ENCODE peak calls at places on chromosomes 12 and 14, in four cellular contexts. One of them, this sample, is unnamed.

GRCh38 chr12:57630891-57631433 is 2.0 kb downstream of the B4GALNT1 start:
- DNase-seq in GM12878: no peak
- DNase-seq in SK-N-SH: peak
- DNase-seq in K562: no peak
- DNase-seq in this sample: no peak

GRCh38 chr14:91119556-91120311 is 5.9 kb downstream of the DGLUCY start:
- DNase-seq in GM12878: no peak
- DNase-seq in K562: no peak
- DNase-seq in SK-N-SH: no peak
- DNase-seq in this sample: no peak

GRCh38 chr12:1502441-1502785 is 92.0 kb downstream of the FBXL14 start:
- DNase-seq in K562: no peak
- DNase-seq in GM12878: no peak
- DNase-seq in SK-N-SH: no peak
- DNase-seq in this sample: no peak

GRCh38 chr12:2372735-2373134 is 319.9 kb downstream of the CACNA1C start:
- DNase-seq in K562: no peak
- DNase-seq in SK-N-SH: no peak
- DNase-seq in GM12878: no peak
- DNase-seq in this sample: no peak

GRCh38 chr12:66014818-66015217 is 115.7 kb downstream of the LLPH start:
- DNase-seq in SK-N-SH: no peak
- DNase-seq in GM12878: no peak
- DNase-seq in K562: no peak
- DNase-seq in this sample: no peak

GRCh38 chr14:74035556-74035955 is 16.4 kb downstream of the BBOF1 start:
- DNase-seq in GM12878: no peak
- DNase-seq in K562: no peak
- DNase-seq in SK-N-SH: no peak
- DNase-seq in this sample: no peak

GRCh38 chr14:35689000-35689460 is 120.1 kb downstream of the RALGAPA1 start:
- DNase-seq in GM12878: no peak
- DNase-seq in K562: no peak
- DNase-seq in SK-N-SH: no peak
- DNase-seq in this sample: no peak

GRCh38 chr12:41917827-41918445 is 226.7 kb downstream of the GXYLT1 start:
- DNase-seq in K562: no peak
- DNase-seq in GM12878: no peak
- DNase-seq in SK-N-SH: no peak
- DNase-seq in this sample: no peak

GRCh38 chr12:53218551-53219114 is 11.6 kb upstream of the ITGB7 start:
- DNase-seq in SK-N-SH: no peak
- DNase-seq in GM12878: no peak
- DNase-seq in K562: peak
- DNase-seq in this sample: no peak

GRCh38 chr12:108691995-108692808 is 39.1 kb downstream of the CORO1C start:
- DNase-seq in K562: no peak
- DNase-seq in SK-N-SH: no peak
- DNase-seq in GM12878: no peak
- DNase-seq in this sample: no peak

GRCh38 chr14:106013879-106014376 is 487.5 kb downstream of the TMEM121 start:
- DNase-seq in K562: no peak
- DNase-seq in SK-N-SH: no peak
- DNase-seq in GM12878: no peak
- DNase-seq in this sample: no peak

GRCh38 chr12:65532162-65532561 is 253.7 kb downstream of the MSRB3 start:
- DNase-seq in K562: no peak
- DNase-seq in GM12878: no peak
- DNase-seq in SK-N-SH: no peak
- DNase-seq in this sample: no peak

GRCh38 chr12:92010368-92010767 is 135.3 kb downstream of the BTG1 start:
- DNase-seq in SK-N-SH: no peak
- DNase-seq in K562: no peak
- DNase-seq in GM12878: no peak
- DNase-seq in this sample: no peak

GRCh38 chr12:5305861-5306545 is 125.9 kb upstream of the NTF3 start:
- DNase-seq in SK-N-SH: no peak
- DNase-seq in K562: no peak
- DNase-seq in GM12878: no peak
- DNase-seq in this sample: no peak

GRCh38 chr12:32024884-32025599 is 65.8 kb downstream of the RESF1 start:
- DNase-seq in K562: peak
- DNase-seq in SK-N-SH: no peak
- DNase-seq in GM12878: no peak
- DNase-seq in this sample: no peak

GRCh38 chr12:88310666-88311065 is 168.6 kb downstream of the TMTC3 start:
- DNase-seq in GM12878: no peak
- DNase-seq in SK-N-SH: no peak
- DNase-seq in K562: no peak
- DNase-seq in this sample: no peak

GRCh38 chr12:6869049-6870021 is 2.0 kb downstream of the TPI1 start:
- DNase-seq in SK-N-SH: peak
- DNase-seq in GM12878: peak
- DNase-seq in K562: peak
- DNase-seq in this sample: peak

GRCh38 chr14:75295061-75295461 is 16.4 kb downstream of the FOS start:
- DNase-seq in K562: peak
- DNase-seq in GM12878: no peak
- DNase-seq in SK-N-SH: peak
- DNase-seq in this sample: peak

GRCh38 chr14:50383618-50384225 is 13.0 kb downstream of the CDKL1 start:
- DNase-seq in GM12878: no peak
- DNase-seq in SK-N-SH: no peak
- DNase-seq in K562: no peak
- DNase-seq in this sample: no peak

GRCh38 chr12:114508529-114509129 is 102.7 kb upstream of the TBX5 start:
- DNase-seq in GM12878: peak
- DNase-seq in SK-N-SH: peak
- DNase-seq in K562: peak
- DNase-seq in this sample: peak

GRCh38 chr12:128078311-128078851 is 188.6 kb upstream of the TMEM132C start:
- DNase-seq in SK-N-SH: no peak
- DNase-seq in K562: no peak
- DNase-seq in GM12878: no peak
- DNase-seq in this sample: no peak

GRCh38 chr12:10363922-10364838 is 25.7 kb downstream of the KLRK1 start:
- DNase-seq in GM12878: peak
- DNase-seq in SK-N-SH: no peak
- DNase-seq in K562: peak
- DNase-seq in this sample: no peak

GRCh38 chr12:50066402-50066801 is 9.0 kb downstream of the ASIC1 start:
- DNase-seq in GM12878: no peak
- DNase-seq in SK-N-SH: no peak
- DNase-seq in K562: no peak
- DNase-seq in this sample: no peak

GRCh38 chr14:54332490-54332889 is 64.3 kb upstream of the CDKN3 start:
- DNase-seq in K562: no peak
- DNase-seq in GM12878: no peak
- DNase-seq in SK-N-SH: no peak
- DNase-seq in this sample: no peak

GRCh38 chr14:44979740-44980346 is 17.9 kb downstream of the TOGARAM1 start:
- DNase-seq in SK-N-SH: peak
- DNase-seq in GM12878: no peak
- DNase-seq in K562: no peak
- DNase-seq in this sample: no peak

GRCh38 chr14:105865266-105865903 is 339.0 kb downstream of the TMEM121 start:
- DNase-seq in GM12878: no peak
- DNase-seq in SK-N-SH: no peak
- DNase-seq in K562: no peak
- DNase-seq in this sample: peak

GRCh38 chr14:24314377-24315193 is 3.3 kb downstream of the LTB4R start:
- DNase-seq in SK-N-SH: no peak
- DNase-seq in K562: no peak
- DNase-seq in GM12878: no peak
- DNase-seq in this sample: no peak

GRCh38 chr12:76260390-76260748 is 87.8 kb downstream of the BBS10 start:
- DNase-seq in K562: no peak
- DNase-seq in GM12878: no peak
- DNase-seq in SK-N-SH: no peak
- DNase-seq in this sample: no peak

GRCh38 chr12:1277905-1278304 is 286.9 kb downstream of the ERC1 start:
- DNase-seq in K562: no peak
- DNase-seq in GM12878: no peak
- DNase-seq in SK-N-SH: no peak
- DNase-seq in this sample: no peak

GRCh38 chr12:991350-992278 is 591 bp downstream of the ERC1 start:
- DNase-seq in K562: peak
- DNase-seq in SK-N-SH: peak
- DNase-seq in GM12878: no peak
- DNase-seq in this sample: peak

GRCh38 chr12:109839444-109839843 is 6.2 kb upstream of the TRPV4 start:
- DNase-seq in GM12878: no peak
- DNase-seq in K562: no peak
- DNase-seq in SK-N-SH: no peak
- DNase-seq in this sample: no peak

GRCh38 chr14:71166434-71166833 is 259.2 kb downstream of the PCNX1 start:
- DNase-seq in GM12878: no peak
- DNase-seq in K562: no peak
- DNase-seq in SK-N-SH: peak
- DNase-seq in this sample: peak

GRCh38 chr14:22689186-22689585 is 45.0 kb upstream of the OR6J1 start:
- DNase-seq in K562: no peak
- DNase-seq in SK-N-SH: no peak
- DNase-seq in GM12878: no peak
- DNase-seq in this sample: no peak

GRCh38 chr12:46831335-46832083 is 5.7 kb upstream of the SLC38A4 start:
- DNase-seq in K562: no peak
- DNase-seq in SK-N-SH: peak
- DNase-seq in GM12878: no peak
- DNase-seq in this sample: peak

GRCh38 chr14:104433401-104434213 is 146.0 kb upstream of the C14orf180 start:
- DNase-seq in K562: no peak
- DNase-seq in SK-N-SH: peak
- DNase-seq in GM12878: no peak
- DNase-seq in this sample: peak

GRCh38 chr12:96889273-96889933 is 17.7 kb upstream of the NEDD1 start:
- DNase-seq in SK-N-SH: no peak
- DNase-seq in GM12878: no peak
- DNase-seq in K562: no peak
- DNase-seq in this sample: no peak

GRCh38 chr12:96883571-96883970 is 23.5 kb upstream of the NEDD1 start:
- DNase-seq in SK-N-SH: no peak
- DNase-seq in GM12878: no peak
- DNase-seq in K562: no peak
- DNase-seq in this sample: no peak

GRCh38 chr12:96882862-96883261 is 24.2 kb upstream of the NEDD1 start:
- DNase-seq in GM12878: no peak
- DNase-seq in K562: no peak
- DNase-seq in SK-N-SH: no peak
- DNase-seq in this sample: no peak

GRCh38 chr12:96890331-96890730 is 16.7 kb upstream of the NEDD1 start:
- DNase-seq in K562: no peak
- DNase-seq in GM12878: no peak
- DNase-seq in SK-N-SH: no peak
- DNase-seq in this sample: no peak

DNA sequence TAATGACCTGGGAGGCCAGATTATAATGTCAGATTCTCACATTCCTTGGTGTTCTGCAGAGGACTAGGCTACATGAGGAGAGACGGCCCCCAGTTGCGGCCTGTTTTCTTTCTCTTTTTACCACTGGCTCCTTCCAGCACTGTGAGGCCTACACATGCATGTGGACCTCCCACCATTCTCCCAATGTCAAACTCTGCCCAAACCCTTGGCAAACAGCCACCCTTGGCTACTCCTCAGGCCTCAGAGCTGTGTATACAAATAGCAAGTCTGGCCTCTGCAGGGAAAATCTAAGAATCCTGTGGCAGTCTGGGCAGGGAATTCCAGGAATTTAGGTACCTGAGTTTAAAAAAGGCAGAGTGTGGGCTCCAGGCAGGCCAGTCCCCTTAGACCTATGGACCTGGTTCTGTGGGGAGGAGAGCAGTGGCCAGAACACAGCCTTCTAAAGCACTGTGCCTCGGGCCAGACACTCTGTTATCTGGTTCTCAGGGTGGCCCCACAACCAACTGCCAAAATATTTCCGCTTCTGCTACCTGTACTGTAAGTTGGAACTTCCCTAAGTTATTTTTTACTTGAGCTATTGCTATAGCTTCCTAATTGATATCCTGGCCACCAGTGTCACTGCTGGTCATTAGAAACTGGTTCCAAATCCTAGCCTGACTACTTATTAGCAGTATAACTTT is 19.9 kb upstream of the NEDD1 start:
- DNase-seq in GM12878: no peak
- DNase-seq in SK-N-SH: no peak
- DNase-seq in K562: no peak
- DNase-seq in this sample: no peak
- TF ChIP-seq USF1 in GM12878: no peak
- TF ChIP-seq USF1 in SK-N-SH: no peak
- TF ChIP-seq USF1 in K562: no peak
- TF ChIP-seq USF1 in this sample: no peak

DNA sequence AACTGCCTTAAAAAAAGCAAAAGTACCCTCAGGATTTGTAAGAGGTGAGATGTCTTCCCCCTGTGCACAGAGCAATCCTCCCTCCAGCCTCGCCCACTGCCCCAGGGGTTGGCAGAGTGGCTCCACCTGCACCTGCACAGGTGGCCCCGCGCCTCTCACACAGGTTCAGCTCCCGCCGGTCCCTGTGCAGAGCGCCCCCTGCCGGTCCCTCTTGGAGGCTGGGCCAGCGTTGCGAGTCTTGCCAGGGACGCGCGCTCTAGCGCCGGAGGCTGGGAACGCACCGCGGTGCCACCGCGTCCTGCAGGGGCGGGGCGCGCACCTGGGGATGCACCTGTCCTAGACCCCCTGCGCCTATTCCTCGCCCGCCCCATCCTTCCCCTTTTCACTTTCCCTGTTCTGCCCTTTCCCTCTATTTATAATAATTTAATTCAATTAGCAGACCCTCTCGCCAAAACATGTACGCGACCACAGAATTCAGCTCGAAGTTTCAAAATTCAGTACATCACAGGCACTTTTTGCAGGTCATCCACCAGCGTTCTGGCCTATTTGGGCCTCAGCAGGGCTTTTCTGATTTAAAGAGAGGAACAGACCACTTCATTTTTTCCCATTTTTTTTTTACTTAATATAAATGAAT is 618.6 kb downstream of the AACS start:
- DNase-seq in SK-N-SH: peak
- DNase-seq in GM12878: no peak
- DNase-seq in K562: no peak
- DNase-seq in this sample: peak
- TF ChIP-seq CTCF in SK-N-SH: no peak
- TF ChIP-seq CTCF in GM12878: peak
- TF ChIP-seq CTCF in K562: no peak
- TF ChIP-seq CTCF in this sample: peak

GRCh38 chr14:63178912-63179311 is 25.3 kb upstream of the RHOJ start:
- DNase-seq in SK-N-SH: no peak
- DNase-seq in K562: no peak
- DNase-seq in GM12878: no peak
- DNase-seq in this sample: no peak
- TF ChIP-seq USF1 in SK-N-SH: no peak
- TF ChIP-seq USF1 in K562: no peak
- TF ChIP-seq USF1 in GM12878: no peak
- TF ChIP-seq USF1 in this sample: no peak

GRCh38 chr14:20343092-20343854 is at the start of gene PARP2:
- DNase-seq in K562: peak
- DNase-seq in SK-N-SH: peak
- DNase-seq in GM12878: peak
- DNase-seq in this sample: peak
- TF ChIP-seq CTCF in K562: no peak
- TF ChIP-seq CTCF in SK-N-SH: no peak
- TF ChIP-seq CTCF in GM12878: no peak
- TF ChIP-seq CTCF in this sample: no peak

This sample was measured in WTC11.